ENCODE peak calls at places on chromosomes 5 and 9, in nine cellular contexts. G, T, P, O, N, R, M, B and F are unnamed samples.

GRCh38 chr5:180990889-180991257 is 2.2 kb downstream of the BTNL3 start:
- DNase-seq in R (no peak), T (no peak), N (no peak), M (no peak), G (no peak), O (no peak), B (no peak), P (no peak), F (no peak)

GRCh38 chr9:99720455-99721050 is 101.1 kb upstream of the NR4A3 start:
- DNase-seq in O (peak), G (peak), R (peak), P (no peak), M (no peak), T (peak), N (no peak), B (no peak), F (no peak)

GRCh38 chr5:174425271-174425963 is 299.0 kb upstream of the MSX2 start:
- DNase-seq in M (no peak), B (no peak), N (no peak), G (no peak), P (no peak), O (no peak), R (no peak), T (no peak), F (no peak)

GRCh38 chr5:135934939-135935338 is 19.8 kb downstream of the LECT2 start:
- DNase-seq in T (no peak), P (no peak), M (no peak), G (no peak), N (no peak), O (peak), B (no peak), R (no peak), F (no peak)

GRCh38 chr5:140627972-140628371 is 5.0 kb downstream of the CD14 start:
- DNase-seq in O (no peak), N (no peak), B (no peak), M (no peak), T (no peak), G (no peak), R (no peak), P (no peak), F (no peak)

GRCh38 chr5:1666812-1667588 is 132.6 kb downstream of the MRPL36 start:
- DNase-seq in N (peak), G (peak), R (peak), B (peak), M (peak), T (no peak), O (no peak), P (no peak), F (peak)

GRCh38 chr9:108254236-108254635 is 601.5 kb downstream of the ACTL7B start:
- DNase-seq in M (no peak), O (peak), T (peak), P (no peak), B (no peak), R (no peak), G (no peak), N (no peak), F (no peak)

GRCh38 chr9:130570200-130570599 is 9.2 kb upstream of the FUBP3 start:
- DNase-seq in G (no peak), B (no peak), R (no peak), O (peak), P (no peak), M (no peak), T (no peak), N (no peak), F (no peak)

GRCh38 chr5:460413-460700 is 17.4 kb downstream of the EXOC3 start:
- DNase-seq in T (no peak), G (no peak), R (no peak), N (no peak), O (no peak), P (peak), B (no peak), M (peak), F (no peak)

GRCh38 chr9:86304236-86304730 is 21.9 kb upstream of the ISCA1 start:
- DNase-seq in G (no peak), P (no peak), O (no peak), T (no peak), R (no peak), M (no peak), N (peak), B (no peak), F (no peak)

GRCh38 chr9:122642226-122642625 is 15.2 kb downstream of the OR1B1 start:
- DNase-seq in N (no peak), R (no peak), G (no peak), B (no peak), O (no peak), M (no peak), P (no peak), T (no peak), F (no peak)

GRCh38 chr9:126696091-126696763 is 82.5 kb downstream of the LMX1B start:
- DNase-seq in G (no peak), R (no peak), O (no peak), P (no peak), T (no peak), M (no peak), B (no peak), N (no peak), F (no peak)

GRCh38 chr5:168585119-168585912 is 6.1 kb upstream of the PANK3 start:
- DNase-seq in M (no peak), R (no peak), P (no peak), N (no peak), T (no peak), O (no peak), G (no peak), B (no peak), F (no peak)

GRCh38 chr5:61659221-61659696 is 327.2 kb downstream of the ZSWIM6 start:
- DNase-seq in T (no peak), P (no peak), B (no peak), R (no peak), O (no peak), N (peak), G (no peak), M (no peak), F (peak)

GRCh38 chr5:137632716-137633115 is 103.2 kb downstream of the KLHL3 start:
- DNase-seq in M (no peak), P (no peak), B (no peak), N (no peak), O (peak), T (no peak), R (no peak), G (no peak), F (no peak)

GRCh38 chr9:36924071-36924470 is 110.0 kb downstream of the PAX5 start:
- DNase-seq in M (no peak), R (no peak), P (no peak), G (no peak), N (no peak), B (no peak), O (peak), T (peak), F (no peak)

GRCh38 chr5:38483788-38484398 is 72.6 kb downstream of the LIFR start:
- DNase-seq in M (no peak), P (no peak), N (no peak), R (no peak), O (no peak), G (no peak), B (no peak), T (no peak), F (no peak)

GRCh38 chr5:142129447-142129846 is 20.9 kb downstream of the NDFIP1 start:
- DNase-seq in B (no peak), N (no peak), P (no peak), R (no peak), T (no peak), O (no peak), G (no peak), M (no peak), F (no peak)

GRCh38 chr5:110726249-110727024 is at the start of gene TMEM232:
- DNase-seq in N (peak), B (peak), M (peak), O (peak), T (peak), G (peak), P (peak), R (peak), F (peak)

GRCh38 chr9:82488319-82488701 is 499.7 kb downstream of the SPATA31D1 start:
- DNase-seq in R (no peak), G (no peak), T (no peak), O (no peak), M (no peak), P (no peak), N (peak), B (no peak), F (no peak)
- TF ChIP-seq CTCF in R (no peak), G (no peak), T (no peak), O (no peak), M (no peak), P (no peak), N (no peak), B (no peak), F (no peak)

GRCh38 chr9:124776952-124777645 is at the start of gene OLFML2A:
- DNase-seq in N (no peak), M (no peak), G (peak), R (peak), B (no peak), T (no peak), O (no peak), P (no peak), F (peak)
- TF ChIP-seq CTCF in N (peak), M (no peak), G (peak), R (peak), B (no peak), T (peak), O (peak), P (no peak), F (peak)

DNA sequence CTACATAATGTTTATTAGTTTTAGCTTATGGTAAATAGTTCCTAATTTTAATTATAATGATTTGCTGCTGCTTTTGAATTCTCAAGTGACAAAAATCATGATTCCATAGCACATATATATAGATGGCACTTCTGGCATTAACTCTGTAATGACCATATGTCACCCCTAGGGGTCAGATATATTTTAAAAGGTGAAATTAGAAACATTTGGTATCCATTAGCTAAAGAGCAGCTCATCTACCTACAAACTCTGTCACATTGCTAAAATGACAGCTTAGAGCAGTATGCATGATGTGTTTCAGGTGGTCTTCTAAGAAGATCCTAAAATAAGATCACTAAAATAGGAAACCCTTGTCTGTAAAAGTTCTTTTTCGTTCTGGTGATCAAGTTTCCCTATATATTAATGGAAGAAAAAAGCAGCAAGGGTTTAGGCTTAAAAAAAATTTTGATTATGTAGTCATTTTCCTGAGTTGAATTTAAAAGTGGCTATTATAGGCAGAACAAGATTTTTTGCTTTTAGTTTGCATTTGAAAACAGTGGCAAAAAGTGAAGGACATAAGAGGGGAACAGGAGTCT is 157.7 kb upstream of the POU5F2 start:
- DNase-seq in O (no peak), R (peak), B (no peak), N (no peak), T (no peak), M (no peak), P (no peak), G (peak), F (no peak)
- TF ChIP-seq CTCF in O (peak), R (peak), B (no peak), N (no peak), T (peak), M (no peak), P (no peak), G (peak), F (peak)

DNA sequence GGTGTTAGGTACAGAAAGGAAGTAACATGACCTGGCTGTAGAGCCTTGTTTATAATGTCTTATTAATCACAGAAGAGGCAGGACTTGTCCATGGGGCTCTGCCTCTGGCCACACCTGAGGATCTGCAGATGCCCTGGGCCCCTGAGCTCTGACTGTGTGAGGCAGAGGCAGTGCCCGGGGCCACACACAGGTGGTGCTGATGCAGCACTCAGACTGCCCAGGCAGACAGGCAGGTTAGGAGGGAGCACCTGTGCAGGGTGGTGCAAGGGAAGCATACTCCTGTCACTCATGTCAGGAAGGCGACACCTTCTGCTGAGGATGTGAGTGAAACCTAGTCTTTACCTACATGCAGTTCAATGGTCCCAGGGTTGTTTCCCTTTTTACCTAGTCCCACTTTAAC is 88.7 kb downstream of the CFAP90 start:
- DNase-seq in R (peak), P (no peak), M (no peak), G (peak), T (no peak), O (no peak), B (no peak), N (no peak), F (no peak)
- TF ChIP-seq CTCF in R (peak), P (no peak), M (no peak), G (peak), T (no peak), O (no peak), B (no peak), N (no peak), F (no peak)

GRCh38 chr9:97990259-97990658 is 7.1 kb downstream of the ANP32B start:
- DNase-seq in B (no peak), O (peak), G (no peak), R (no peak), N (no peak), M (no peak), T (peak), P (no peak), F (no peak)
- TF ChIP-seq CTCF in B (no peak), O (peak), G (no peak), R (peak), N (no peak), M (no peak), T (peak), P (no peak), F (no peak)

DNA sequence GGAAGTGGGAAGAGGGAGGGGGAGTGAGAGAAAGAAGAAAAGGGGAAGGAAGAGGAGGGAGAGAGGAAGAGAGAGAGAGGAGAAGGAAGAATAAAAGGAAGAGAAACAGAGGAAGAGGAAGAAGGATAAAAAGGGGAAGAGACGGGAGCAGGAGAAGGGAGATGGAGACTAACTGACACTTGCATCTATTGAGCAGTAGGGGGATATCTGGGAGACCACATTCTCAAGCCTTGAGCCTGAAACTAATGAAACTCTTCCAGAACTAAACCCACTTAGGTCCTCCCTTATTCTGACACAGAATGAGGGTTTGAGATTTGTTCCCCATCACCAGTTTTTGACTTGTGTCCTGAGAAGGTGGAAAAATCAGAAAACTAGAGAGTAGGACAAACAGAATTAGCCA is 533.3 kb downstream of the CDH12 start:
- DNase-seq in O (no peak), M (no peak), G (no peak), T (no peak), N (no peak), R (no peak), P (no peak), B (no peak), F (no peak)
- TF ChIP-seq CTCF in O (no peak), M (no peak), G (no peak), T (no peak), N (no peak), R (no peak), P (no peak), B (no peak), F (no peak)